ENCODE peak calls at places on chromosomes 4 and X, in nine cellular contexts. One of them, this sample, is unnamed.

GRCh38 chrX:118976599-118977340 is 2.4 kb downstream of the LONRF3 start:
- DNase-seq in GM13977: no peak
- DNase-seq in epithelial cell of proximal tubule: no peak
- DNase-seq in fibroblast of pulmonary artery: no peak
- DNase-seq in body of pancreas: peak
- DNase-seq in B cell: no peak
- DNase-seq in endothelial cell: peak
- DNase-seq in A549: peak
- DNase-seq in progenitor cell of endocrine pancreas: no peak
- DNase-seq in this sample: no peak

GRCh38 chr4:6152879-6153705 is 47.3 kb downstream of the JAKMIP1 start:
- DNase-seq in GM13977: no peak
- DNase-seq in epithelial cell of proximal tubule: no peak
- DNase-seq in fibroblast of pulmonary artery: no peak
- DNase-seq in body of pancreas: no peak
- DNase-seq in B cell: no peak
- DNase-seq in endothelial cell: no peak
- DNase-seq in A549: no peak
- DNase-seq in progenitor cell of endocrine pancreas: no peak
- DNase-seq in this sample: no peak

GRCh38 chrX:102975016-102975415 is 37.9 kb downstream of the RAB40AL start:
- DNase-seq in GM13977: no peak
- DNase-seq in epithelial cell of proximal tubule: no peak
- DNase-seq in fibroblast of pulmonary artery: no peak
- DNase-seq in body of pancreas: no peak
- DNase-seq in B cell: no peak
- DNase-seq in endothelial cell: no peak
- DNase-seq in A549: no peak
- DNase-seq in progenitor cell of endocrine pancreas: no peak
- DNase-seq in this sample: no peak

GRCh38 chr4:158253350-158253980 is 43.2 kb downstream of the TMEM144 start:
- DNase-seq in GM13977: peak
- DNase-seq in epithelial cell of proximal tubule: no peak
- DNase-seq in fibroblast of pulmonary artery: peak
- DNase-seq in body of pancreas: peak
- DNase-seq in B cell: no peak
- DNase-seq in endothelial cell: peak
- DNase-seq in A549: peak
- DNase-seq in progenitor cell of endocrine pancreas: peak
- DNase-seq in this sample: no peak

GRCh38 chrX:40169193-40170086 is 71.7 kb upstream of the BCOR start:
- DNase-seq in GM13977: peak
- DNase-seq in epithelial cell of proximal tubule: peak
- DNase-seq in fibroblast of pulmonary artery: peak
- DNase-seq in body of pancreas: peak
- DNase-seq in B cell: peak
- DNase-seq in endothelial cell: peak
- DNase-seq in A549: peak
- DNase-seq in progenitor cell of endocrine pancreas: no peak
- DNase-seq in this sample: no peak

GRCh38 chrX:19846995-19847790 is 40.2 kb downstream of the SH3KBP1 start:
- DNase-seq in GM13977: no peak
- DNase-seq in epithelial cell of proximal tubule: peak
- DNase-seq in fibroblast of pulmonary artery: peak
- DNase-seq in body of pancreas: no peak
- DNase-seq in B cell: no peak
- DNase-seq in endothelial cell: no peak
- DNase-seq in A549: peak
- DNase-seq in progenitor cell of endocrine pancreas: no peak
- DNase-seq in this sample: no peak

GRCh38 chrX:72554448-72555140 is 18.0 kb downstream of the HDAC8 start:
- DNase-seq in GM13977: no peak
- DNase-seq in epithelial cell of proximal tubule: no peak
- DNase-seq in fibroblast of pulmonary artery: no peak
- DNase-seq in body of pancreas: no peak
- DNase-seq in B cell: no peak
- DNase-seq in endothelial cell: peak
- DNase-seq in A549: peak
- DNase-seq in progenitor cell of endocrine pancreas: peak
- DNase-seq in this sample: no peak

GRCh38 chrX:93428497-93428896 is 244.9 kb downstream of the NAP1L3 start:
- DNase-seq in GM13977: no peak
- DNase-seq in epithelial cell of proximal tubule: no peak
- DNase-seq in fibroblast of pulmonary artery: no peak
- DNase-seq in body of pancreas: no peak
- DNase-seq in B cell: no peak
- DNase-seq in endothelial cell: no peak
- DNase-seq in A549: no peak
- DNase-seq in progenitor cell of endocrine pancreas: no peak
- DNase-seq in this sample: no peak

GRCh38 chr4:138051157-138051556 is 191.0 kb downstream of the SLC7A11 start:
- DNase-seq in GM13977: no peak
- DNase-seq in epithelial cell of proximal tubule: no peak
- DNase-seq in fibroblast of pulmonary artery: no peak
- DNase-seq in body of pancreas: no peak
- DNase-seq in B cell: no peak
- DNase-seq in endothelial cell: no peak
- DNase-seq in A549: no peak
- DNase-seq in progenitor cell of endocrine pancreas: no peak
- DNase-seq in this sample: no peak

GRCh38 chr4:184471872-184472539 is 2.3 kb downstream of the IRF2 start:
- DNase-seq in GM13977: peak
- DNase-seq in epithelial cell of proximal tubule: no peak
- DNase-seq in fibroblast of pulmonary artery: peak
- DNase-seq in body of pancreas: no peak
- DNase-seq in B cell: no peak
- DNase-seq in endothelial cell: no peak
- DNase-seq in A549: no peak
- DNase-seq in progenitor cell of endocrine pancreas: no peak
- DNase-seq in this sample: no peak

GRCh38 chr4:38691251-38692008 is 27.4 kb downstream of the KLF3 start:
- DNase-seq in GM13977: no peak
- DNase-seq in epithelial cell of proximal tubule: no peak
- DNase-seq in fibroblast of pulmonary artery: peak
- DNase-seq in body of pancreas: no peak
- DNase-seq in B cell: no peak
- DNase-seq in endothelial cell: no peak
- DNase-seq in A549: no peak
- DNase-seq in progenitor cell of endocrine pancreas: no peak
- DNase-seq in this sample: no peak

GRCh38 chr4:236028-236427 is 69.2 kb downstream of the ZNF732 start:
- DNase-seq in GM13977: no peak
- DNase-seq in epithelial cell of proximal tubule: no peak
- DNase-seq in fibroblast of pulmonary artery: no peak
- DNase-seq in body of pancreas: no peak
- DNase-seq in B cell: no peak
- DNase-seq in endothelial cell: no peak
- DNase-seq in A549: no peak
- DNase-seq in progenitor cell of endocrine pancreas: no peak
- DNase-seq in this sample: no peak

GRCh38 chr4:145956288-145956890 is 17.8 kb upstream of the ZNF827 start:
- DNase-seq in GM13977: peak
- DNase-seq in epithelial cell of proximal tubule: no peak
- DNase-seq in fibroblast of pulmonary artery: peak
- DNase-seq in body of pancreas: peak
- DNase-seq in B cell: peak
- DNase-seq in endothelial cell: peak
- DNase-seq in A549: no peak
- DNase-seq in progenitor cell of endocrine pancreas: peak
- DNase-seq in this sample: no peak

GRCh38 chr4:6282247-6282646 is 12.6 kb downstream of the WFS1 start:
- DNase-seq in GM13977: no peak
- DNase-seq in epithelial cell of proximal tubule: no peak
- DNase-seq in fibroblast of pulmonary artery: peak
- DNase-seq in body of pancreas: no peak
- DNase-seq in B cell: no peak
- DNase-seq in endothelial cell: no peak
- DNase-seq in A549: no peak
- DNase-seq in progenitor cell of endocrine pancreas: no peak
- DNase-seq in this sample: no peak

GRCh38 chr4:10554694-10555093 is 97.5 kb upstream of the ZNF518B start:
- DNase-seq in GM13977: peak
- DNase-seq in epithelial cell of proximal tubule: no peak
- DNase-seq in fibroblast of pulmonary artery: peak
- DNase-seq in body of pancreas: peak
- DNase-seq in B cell: no peak
- DNase-seq in endothelial cell: peak
- DNase-seq in A549: peak
- DNase-seq in progenitor cell of endocrine pancreas: peak
- DNase-seq in this sample: no peak

GRCh38 chrX:88991583-88992132 is 244.6 kb downstream of the CPXCR1 start:
- DNase-seq in GM13977: no peak
- DNase-seq in epithelial cell of proximal tubule: no peak
- DNase-seq in fibroblast of pulmonary artery: no peak
- DNase-seq in body of pancreas: no peak
- DNase-seq in B cell: no peak
- DNase-seq in endothelial cell: no peak
- DNase-seq in A549: no peak
- DNase-seq in progenitor cell of endocrine pancreas: no peak
- DNase-seq in this sample: no peak

GRCh38 chrX:88988796-88989195 is 241.8 kb downstream of the CPXCR1 start:
- DNase-seq in GM13977: no peak
- DNase-seq in epithelial cell of proximal tubule: no peak
- DNase-seq in fibroblast of pulmonary artery: no peak
- DNase-seq in body of pancreas: no peak
- DNase-seq in B cell: no peak
- DNase-seq in endothelial cell: no peak
- DNase-seq in A549: no peak
- DNase-seq in progenitor cell of endocrine pancreas: no peak
- DNase-seq in this sample: no peak

DNA sequence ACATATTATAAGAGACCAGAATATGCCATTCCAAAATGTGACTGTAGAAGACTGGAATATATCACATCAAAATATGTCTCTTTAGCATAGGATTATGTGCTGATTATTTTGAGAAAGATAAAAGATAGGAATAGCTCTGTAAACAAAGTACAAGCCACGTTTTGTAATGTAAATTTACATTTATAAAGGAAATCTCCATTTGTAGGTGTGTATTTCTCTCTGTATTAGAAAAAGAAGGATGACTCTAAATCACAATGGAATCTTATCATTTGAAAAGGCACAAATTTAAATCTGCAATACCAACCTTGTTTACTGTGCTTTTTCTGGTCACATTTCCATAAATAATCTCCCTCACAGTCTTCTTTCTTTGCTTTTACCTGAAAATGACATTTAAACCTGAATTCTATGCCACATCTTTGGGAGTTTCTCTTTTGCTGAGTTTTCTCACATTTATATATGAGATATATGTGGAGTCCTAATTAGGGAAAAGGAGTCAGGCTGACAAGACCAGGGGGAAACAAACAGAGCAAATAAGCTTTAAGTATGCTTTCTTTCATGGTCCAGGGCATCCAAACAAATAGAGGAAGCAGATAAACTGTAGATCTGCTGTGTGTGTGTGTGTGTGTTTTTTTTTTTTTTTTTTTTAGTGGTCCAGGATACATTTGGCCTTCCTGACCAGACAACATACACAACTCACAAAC is 244.0 kb downstream of the CPXCR1 start:
- DNase-seq in GM13977: no peak
- DNase-seq in epithelial cell of proximal tubule: no peak
- DNase-seq in fibroblast of pulmonary artery: no peak
- DNase-seq in body of pancreas: no peak
- DNase-seq in B cell: no peak
- DNase-seq in endothelial cell: no peak
- DNase-seq in A549: no peak
- DNase-seq in progenitor cell of endocrine pancreas: no peak
- DNase-seq in this sample: no peak
- TF ChIP-seq CTCF in GM13977: no peak
- TF ChIP-seq CTCF in epithelial cell of proximal tubule: no peak
- TF ChIP-seq CTCF in fibroblast of pulmonary artery: no peak
- TF ChIP-seq CTCF in body of pancreas: no peak
- TF ChIP-seq CTCF in B cell: no peak
- TF ChIP-seq CTCF in endothelial cell: no peak
- TF ChIP-seq CTCF in A549: no peak
- TF ChIP-seq CTCF in progenitor cell of endocrine pancreas: no peak
- TF ChIP-seq CTCF in this sample: no peak

GRCh38 chr4:86818211-86818610 is 31.0 kb downstream of the SLC10A6 start:
- DNase-seq in GM13977: no peak
- DNase-seq in epithelial cell of proximal tubule: no peak
- DNase-seq in fibroblast of pulmonary artery: peak
- DNase-seq in body of pancreas: no peak
- DNase-seq in B cell: no peak
- DNase-seq in endothelial cell: no peak
- DNase-seq in A549: no peak
- DNase-seq in progenitor cell of endocrine pancreas: no peak
- DNase-seq in this sample: no peak

GRCh38 chr4:86816463-86817107 is 32.6 kb downstream of the SLC10A6 start:
- DNase-seq in GM13977: no peak
- DNase-seq in epithelial cell of proximal tubule: no peak
- DNase-seq in fibroblast of pulmonary artery: no peak
- DNase-seq in body of pancreas: no peak
- DNase-seq in B cell: no peak
- DNase-seq in endothelial cell: no peak
- DNase-seq in A549: no peak
- DNase-seq in progenitor cell of endocrine pancreas: no peak
- DNase-seq in this sample: no peak

GRCh38 chr4:86815653-86816052 is 33.5 kb downstream of the SLC10A6 start:
- DNase-seq in GM13977: no peak
- DNase-seq in epithelial cell of proximal tubule: no peak
- DNase-seq in fibroblast of pulmonary artery: no peak
- DNase-seq in body of pancreas: no peak
- DNase-seq in B cell: no peak
- DNase-seq in endothelial cell: no peak
- DNase-seq in A549: no peak
- DNase-seq in progenitor cell of endocrine pancreas: no peak
- DNase-seq in this sample: no peak

GRCh38 chr4:86822136-86822535 is 27.0 kb downstream of the SLC10A6 start:
- DNase-seq in GM13977: no peak
- DNase-seq in epithelial cell of proximal tubule: no peak
- DNase-seq in fibroblast of pulmonary artery: no peak
- DNase-seq in body of pancreas: no peak
- DNase-seq in B cell: no peak
- DNase-seq in endothelial cell: no peak
- DNase-seq in A549: no peak
- DNase-seq in progenitor cell of endocrine pancreas: no peak
- DNase-seq in this sample: no peak

GRCh38 chr4:86818845-86819244 is 30.3 kb downstream of the SLC10A6 start:
- DNase-seq in GM13977: no peak
- DNase-seq in epithelial cell of proximal tubule: no peak
- DNase-seq in fibroblast of pulmonary artery: no peak
- DNase-seq in body of pancreas: no peak
- DNase-seq in B cell: no peak
- DNase-seq in endothelial cell: no peak
- DNase-seq in A549: no peak
- DNase-seq in progenitor cell of endocrine pancreas: no peak
- DNase-seq in this sample: no peak
- TF ChIP-seq CTCF in GM13977: no peak
- TF ChIP-seq CTCF in epithelial cell of proximal tubule: peak
- TF ChIP-seq CTCF in fibroblast of pulmonary artery: no peak
- TF ChIP-seq CTCF in body of pancreas: no peak
- TF ChIP-seq CTCF in B cell: no peak
- TF ChIP-seq CTCF in endothelial cell: no peak
- TF ChIP-seq CTCF in A549: no peak
- TF ChIP-seq CTCF in progenitor cell of endocrine pancreas: peak
- TF ChIP-seq CTCF in this sample: no peak

GRCh38 chrX:21708116-21708515 is 49.8 kb downstream of the SMPX start:
- DNase-seq in GM13977: no peak
- DNase-seq in epithelial cell of proximal tubule: no peak
- DNase-seq in fibroblast of pulmonary artery: peak
- DNase-seq in body of pancreas: no peak
- DNase-seq in B cell: no peak
- DNase-seq in endothelial cell: no peak
- DNase-seq in A549: no peak
- DNase-seq in progenitor cell of endocrine pancreas: no peak
- DNase-seq in this sample: no peak
- TF ChIP-seq CTCF in GM13977: peak
- TF ChIP-seq CTCF in epithelial cell of proximal tubule: peak
- TF ChIP-seq CTCF in fibroblast of pulmonary artery: peak
- TF ChIP-seq CTCF in body of pancreas: no peak
- TF ChIP-seq CTCF in B cell: no peak
- TF ChIP-seq CTCF in endothelial cell: no peak
- TF ChIP-seq CTCF in A549: no peak
- TF ChIP-seq CTCF in progenitor cell of endocrine pancreas: peak
- TF ChIP-seq CTCF in this sample: peak

GRCh38 chr4:21512351-21512750 is 436.2 kb downstream of the KCNIP4 start:
- DNase-seq in GM13977: peak
- DNase-seq in epithelial cell of proximal tubule: peak
- DNase-seq in fibroblast of pulmonary artery: peak
- DNase-seq in body of pancreas: no peak
- DNase-seq in B cell: no peak
- DNase-seq in endothelial cell: peak
- DNase-seq in A549: peak
- DNase-seq in progenitor cell of endocrine pancreas: no peak
- DNase-seq in this sample: no peak
- TF ChIP-seq CTCF in GM13977: no peak
- TF ChIP-seq CTCF in epithelial cell of proximal tubule: peak
- TF ChIP-seq CTCF in fibroblast of pulmonary artery: peak
- TF ChIP-seq CTCF in body of pancreas: peak
- TF ChIP-seq CTCF in B cell: no peak
- TF ChIP-seq CTCF in endothelial cell: peak
- TF ChIP-seq CTCF in A549: peak
- TF ChIP-seq CTCF in progenitor cell of endocrine pancreas: peak
- TF ChIP-seq CTCF in this sample: peak